ENCODE peak calls at places on chromosomes 6 and 20, in five cellular contexts. M is astrocyte of the cerebellum; U is stimulated activated CD4-positive, alpha-beta T cell treated with anti-CD3 and anti-CD28 coated beads, Interleukin-1b, Interleukin-23, amount 100 ng/mL, for 48 hours; E is putamen; K is NCI-H1694 treated with DMSO at 0.1 percent for 48 hours. W is an unnamed sample.

GRCh38 chr20:37385659-37386504 is 39.9 kb downstream of the SRC start:
- DNase-seq in M (no peak), U (no peak), E (no peak), K (no peak), W (no peak)

GRCh38 chr6:14121936-14122344 is 4.4 kb downstream of the CD83 start:
- DNase-seq in M (no peak), U (peak; percentile 59), E (peak; percentile 13), K (no peak), W (no peak)

GRCh38 chr6:163337958-163338357 is 76.6 kb upstream of the QKI start:
- DNase-seq in M (no peak), U (no peak), E (no peak), K (no peak), W (no peak)

GRCh38 chr6:130240232-130240631 is 17.5 kb upstream of the SAMD3 start:
- DNase-seq in M (peak; percentile 68), U (no peak), E (no peak), K (no peak), W (no peak)

GRCh38 chr6:136784910-136785746 is 7.1 kb downstream of the MAP3K5 start:
- DNase-seq in M (no peak), U (peak; percentile 48), E (no peak), K (no peak), W (peak; percentile 64)

GRCh38 chr20:38303908-38304379 is at the start of gene BPI:
- DNase-seq in M (peak; percentile 59), U (no peak), E (no peak), K (no peak), W (no peak)

GRCh38 chr6:12279322-12280098 is 10.7 kb upstream of the EDN1 start:
- DNase-seq in M (no peak), U (no peak), E (no peak), K (no peak), W (no peak)

GRCh38 chr6:155887431-155887830 is 431.8 kb upstream of the NOX3 start:
- DNase-seq in M (no peak), U (no peak), E (no peak), K (no peak), W (no peak)

GRCh38 chr6:36616888-36617521 is 22.8 kb downstream of the SRSF3 start:
- DNase-seq in M (peak; percentile 32), U (no peak), E (no peak), K (peak; percentile 88), W (peak; percentile 85)

GRCh38 chr6:3281669-3282460 is 23.1 kb downstream of the PSMG4 start:
- DNase-seq in M (peak; percentile 90), U (no peak), E (no peak), K (no peak), W (peak; percentile 48)

GRCh38 chr6:1285589-1286340 is 26.1 kb upstream of the FOXQ1 start:
- DNase-seq in M (peak; percentile 53), U (no peak), E (no peak), K (no peak), W (peak; percentile 30)

GRCh38 chr6:106620931-106621672 is 8.2 kb downstream of the RTN4IP1 start:
- DNase-seq in M (peak; percentile 91), U (no peak), E (no peak), K (no peak), W (no peak)

GRCh38 chr20:47276856-47277541 is 79.5 kb downstream of the ZMYND8 start:
- DNase-seq in M (peak; percentile 86), U (no peak), E (no peak), K (no peak), W (no peak)

GRCh38 chr6:72984981-72985665 is 240.2 kb downstream of the KHDC1L start:
- DNase-seq in M (peak; percentile 74), U (no peak), E (no peak), K (no peak), W (no peak)

GRCh38 chr20:23205656-23206055 is 119.5 kb upstream of the CD93 start:
- DNase-seq in M (no peak), U (no peak), E (peak; percentile 77), K (no peak), W (peak; percentile 83)

GRCh38 chr6:727796-728195 is 34.9 kb upstream of the EXOC2 start:
- DNase-seq in M (no peak), U (no peak), E (peak; percentile 9), K (no peak), W (no peak)

GRCh38 chr6:128630213-128630612 is 109.8 kb upstream of the PTPRK start:
- DNase-seq in M (no peak), U (no peak), E (no peak), K (no peak), W (no peak)

GRCh38 chr6:62707156-62707555 is 421.1 kb upstream of the KHDRBS2 start:
- DNase-seq in M (no peak), U (no peak), E (no peak), K (no peak), W (no peak)

GRCh38 chr20:63103402-63104311 is 96.9 kb upstream of the BHLHE23 start:
- DNase-seq in M (no peak), U (no peak), E (no peak), K (no peak), W (no peak)

GRCh38 chr6:44342052-44342451 is 398 bp upstream of the SPATS1 start:
- DNase-seq in M (no peak), U (no peak), E (peak; percentile 29), K (no peak), W (no peak)

GRCh38 chr20:12740647-12741046 is 268.1 kb upstream of the SPTLC3 start:
- DNase-seq in M (no peak), U (no peak), E (no peak), K (no peak), W (no peak)

GRCh38 chr6:41723178-41723935 is 12.1 kb downstream of the TFEB start:
- DNase-seq in M (no peak), U (no peak), E (no peak), K (no peak), W (no peak)

GRCh38 chr20:9285617-9286016 is 216.7 kb downstream of the PLCB4 start:
- DNase-seq in M (no peak), U (no peak), E (no peak), K (no peak), W (no peak)

GRCh38 chr20:4234128-4234527 is 218.8 kb upstream of the RNF24 start:
- DNase-seq in M (peak; percentile 50), U (no peak), E (no peak), K (no peak), W (peak; percentile 83)

GRCh38 chr6:52155791-52156576 is 30.2 kb upstream of the IL17A start:
- DNase-seq in M (no peak), U (no peak), E (no peak), K (no peak), W (no peak)

GRCh38 chr6:170445984-170446383 is 107.1 kb downstream of the PSMB1 start:
- DNase-seq in M (no peak), U (no peak), E (no peak), K (no peak), W (no peak)

GRCh38 chr20:49110767-49111694 is 64.9 kb downstream of the CSE1L start:
- DNase-seq in M (no peak), U (no peak), E (no peak), K (no peak), W (no peak)